ENCODE peak calls at places on chromosomes 2 and 18, in nine cellular contexts. R, O, T, N, Z, L, D, M and V are unnamed samples.

GRCh38 chr18:48472610-48473009 is 63.4 kb upstream of the ZBTB7C start:
- DNase-seq in D (no peak), L (no peak), T (no peak), R (no peak), N (no peak), M (no peak), Z (no peak), O (no peak), V (no peak)

GRCh38 chr2:217804338-217804737 is 198.5 kb downstream of the TNS1 start:
- DNase-seq in N (peak; percentile 47), R (no peak), O (no peak), D (no peak), Z (peak; percentile 66), M (no peak), L (no peak), T (no peak), V (no peak)

GRCh38 chr2:70420005-70420580 is 118.2 kb upstream of the FAM136A start:
- DNase-seq in M (no peak), D (no peak), R (no peak), O (no peak), L (no peak), N (no peak), T (no peak), Z (no peak), V (no peak)

GRCh38 chr2:241894056-241894641 is 24.6 kb downstream of the RTP5 start:
- DNase-seq in M (peak; percentile 12), O (no peak), T (no peak), N (no peak), Z (peak; percentile 61), R (no peak), L (no peak), D (no peak), V (peak; percentile 51)

GRCh38 chr2:131156452-131157149 is 51.5 kb downstream of the PLEKHB2 start:
- DNase-seq in N (no peak), O (no peak), R (no peak), M (no peak), D (no peak), T (no peak), Z (no peak), L (no peak), V (peak; percentile 61)

GRCh38 chr2:158359846-158360245 is 96.7 kb downstream of the CCDC148 start:
- DNase-seq in O (no peak), L (no peak), T (no peak), D (peak; percentile 81), R (no peak), N (no peak), M (no peak), Z (no peak), V (no peak)

GRCh38 chr2:26691881-26692813 is at the start of gene KCNK3:
- DNase-seq in N (peak; percentile 75), M (no peak), R (no peak), Z (no peak), L (no peak), D (peak; percentile 36), O (no peak), T (peak; percentile 50), V (peak; percentile 40)

GRCh38 chr18:58253871-58254270 is 209.8 kb downstream of the NEDD4L start:
- DNase-seq in T (no peak), O (no peak), N (no peak), Z (no peak), M (no peak), D (no peak), L (no peak), R (no peak), V (no peak)

GRCh38 chr2:212249451-212249850 is 289.2 kb downstream of the ERBB4 start:
- DNase-seq in M (no peak), L (no peak), R (no peak), D (no peak), T (no peak), N (no peak), O (no peak), Z (no peak), V (no peak)

GRCh38 chr18:48975817-48976649 is 25.3 kb upstream of the SMAD7 start:
- DNase-seq in M (no peak), N (peak; percentile 72), R (no peak), Z (no peak), L (no peak), D (peak; percentile 56), O (no peak), T (peak; percentile 75), V (peak; percentile 94)

GRCh38 chr18:28003451-28003850 is 173.5 kb downstream of the CDH2 start:
- DNase-seq in D (no peak), O (no peak), T (no peak), R (no peak), Z (no peak), M (no peak), L (no peak), N (no peak), V (no peak)

GRCh38 chr18:76099931-76100457 is 395.0 kb downstream of the ZNF516 start:
- DNase-seq in T (no peak), R (no peak), Z (no peak), O (no peak), M (no peak), D (no peak), L (no peak), N (no peak), V (no peak)

GRCh38 chr2:218387369-218388194 is 5.5 kb downstream of the SLC11A1 start:
- DNase-seq in L (no peak), D (no peak), R (no peak), N (peak; percentile 52), T (peak; percentile 66), M (no peak), Z (peak; percentile 70), O (no peak), V (peak; percentile 92)

GRCh38 chr2:102615620-102616436 is 3.5 kb upstream of the SLC9A2 start:
- DNase-seq in L (no peak), O (no peak), Z (no peak), M (peak; percentile 15), N (peak; percentile 37), T (peak; percentile 74), R (peak; percentile 35), D (peak; percentile 81), V (peak; percentile 80)

GRCh38 chr2:204258900-204259299 is 286.4 kb upstream of the PARD3B start:
- DNase-seq in D (no peak), M (no peak), Z (no peak), O (no peak), T (no peak), R (no peak), L (no peak), N (no peak), V (no peak)

GRCh38 chr2:88627856-88628568 is 748 bp upstream of the EIF2AK3 start:
- DNase-seq in Z (peak; percentile 97), M (peak; percentile 87), O (peak; percentile 99), N (peak; percentile 95), D (peak; percentile 93), R (peak; percentile 91), L (peak; percentile 98), T (peak; percentile 89), V (peak; percentile 97)

GRCh38 chr2:161241894-161242293 is 66.3 kb upstream of the PSMD14 start:
- DNase-seq in R (no peak), L (no peak), T (no peak), O (no peak), M (no peak), D (no peak), Z (no peak), N (no peak), V (no peak)

GRCh38 chr2:161237397-161238263 is 70.6 kb upstream of the PSMD14 start:
- DNase-seq in N (peak; percentile 60), M (peak; percentile 19), R (no peak), T (peak; percentile 49), L (peak; percentile 93), D (no peak), O (no peak), Z (peak; percentile 80), V (peak; percentile 31)

GRCh38 chr2:161238559-161239415 is 69.4 kb upstream of the PSMD14 start:
- DNase-seq in M (peak; percentile 28), D (no peak), L (no peak), T (peak; percentile 69), Z (peak; percentile 76), O (no peak), R (no peak), N (peak; percentile 71), V (peak; percentile 91)

GRCh38 chr2:161238264-161238558 is 70.0 kb upstream of the PSMD14 start:
- DNase-seq in O (no peak), N (no peak), T (no peak), R (no peak), M (no peak), Z (no peak), L (no peak), D (no peak), V (no peak)

GRCh38 chr2:161239416-161240109 is 68.7 kb upstream of the PSMD14 start:
- DNase-seq in Z (no peak), O (no peak), D (no peak), R (no peak), L (no peak), N (no peak), T (no peak), M (no peak), V (no peak)
- H3K4me3 ChIP-seq in Z (peak overlapping the region; percentile 70), O (peak overlapping the region; percentile 83), D (no peak overlapping the region), R (no peak overlapping the region), L (peak overlapping the region; percentile 64), N (no peak overlapping the region), T (peak overlapping the region; percentile 52), M (peak overlapping the region; percentile 72), V (no peak overlapping the region)

DNA sequence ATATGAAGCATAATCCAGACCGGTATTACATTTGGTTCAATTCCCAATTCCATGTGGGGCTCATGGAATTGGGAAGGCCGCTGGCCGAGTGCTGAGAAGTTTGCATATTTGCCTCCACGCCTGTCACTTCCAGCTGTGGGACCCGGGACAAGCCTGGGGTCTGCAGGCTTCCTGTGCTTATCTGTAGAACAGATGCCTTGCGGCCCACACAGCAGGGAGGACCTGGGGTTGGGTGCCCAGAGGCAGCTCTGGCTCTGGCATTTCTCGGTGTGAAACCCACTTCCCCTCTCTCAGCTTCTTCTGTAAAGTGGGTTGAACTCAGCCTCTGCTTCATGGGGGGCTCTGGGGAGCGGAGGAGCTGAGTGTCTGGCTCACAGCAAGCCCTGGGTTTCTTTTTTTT is 97.9 kb downstream of the SH3BP4 start:
- DNase-seq in L (no peak), M (no peak), N (no peak), T (peak; percentile 24), R (no peak), Z (peak; percentile 40), O (no peak), D (no peak), V (no peak)
- TF ChIP-seq POLR2A in L (no peak), M (no peak), N (no peak), T (no peak), R (no peak), Z (no peak), O (no peak), D (no peak), V (no peak)

GRCh38 chr2:85583667-85584353 is 421 bp upstream of the VAMP5 start:
- DNase-seq in T (no peak), D (no peak), O (no peak), N (no peak), Z (no peak), L (no peak), R (no peak), M (no peak), V (no peak)
- H3K4me3 ChIP-seq in T (peak overlapping the region; percentile 69), D (no peak overlapping the region), O (peak overlapping the region; percentile 78), N (peak overlapping the region; percentile 50), Z (peak overlapping the region; percentile 64), L (peak overlapping the region; percentile 76), R (no peak overlapping the region), M (peak overlapping the region; percentile 87), V (peak overlapping the region; percentile 63)

DNA sequence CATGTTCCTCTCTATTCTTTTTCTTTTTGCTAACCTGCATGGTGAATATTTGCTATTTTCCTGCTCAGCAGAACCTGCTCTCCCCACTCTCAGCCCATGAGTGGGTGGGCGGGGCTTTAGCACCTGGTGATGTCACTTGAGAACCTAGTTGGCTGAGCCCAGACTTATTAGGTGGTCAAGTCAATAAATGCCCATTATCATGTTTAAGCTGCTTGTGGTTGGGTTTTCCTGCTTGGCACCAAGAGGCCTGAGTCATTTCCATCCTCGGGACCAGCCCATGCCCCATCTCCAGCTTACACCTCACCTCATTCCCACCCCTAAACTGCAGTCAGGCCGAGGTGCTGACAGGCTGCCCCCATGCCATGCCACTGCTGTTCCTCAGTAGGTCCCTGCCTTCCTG is 226.6 kb downstream of the ANKRD30B start:
- DNase-seq in N (no peak), O (no peak), L (peak; percentile 39), D (no peak), R (no peak), Z (no peak), T (no peak), M (no peak), V (no peak)
- TF ChIP-seq POLR2A in N (no peak), O (no peak), L (no peak), D (no peak), R (no peak), Z (no peak), T (no peak), M (no peak), V (no peak)